ENCODE peak calls at places on chromosomes 11 and 22, in five cellular contexts. One of them, this sample, is unnamed.

GRCh38 chr22:19330865-19331418 is 39.4 kb upstream of the CLTCL1 start:
- DNase-seq in K562: peak; percentile 45
- DNase-seq in IMR-90: no peak
- DNase-seq in HepG2: no peak
- DNase-seq in GM12878: no peak
- DNase-seq in this sample: no peak

GRCh38 chr11:106398396-106399074 is 321.1 kb downstream of the AASDHPPT start:
- DNase-seq in K562: no peak
- DNase-seq in IMR-90: peak; percentile 57
- DNase-seq in HepG2: no peak
- DNase-seq in GM12878: no peak
- DNase-seq in this sample: no peak

GRCh38 chr11:13955971-13956421 is 6.5 kb upstream of the SPON1 start:
- DNase-seq in K562: peak; percentile 60
- DNase-seq in IMR-90: peak; percentile 71
- DNase-seq in HepG2: peak; percentile 58
- DNase-seq in GM12878: no peak
- DNase-seq in this sample: peak; percentile 44

GRCh38 chr11:85663781-85664560 is 958 bp downstream of the CREBZF start:
- DNase-seq in K562: peak; percentile 67
- DNase-seq in IMR-90: peak; percentile 45
- DNase-seq in HepG2: peak; percentile 50
- DNase-seq in GM12878: no peak
- DNase-seq in this sample: peak; percentile 82

GRCh38 chr11:110173775-110174644 is 80.8 kb downstream of the ZC3H12C start:
- DNase-seq in K562: peak; percentile 72
- DNase-seq in IMR-90: peak; percentile 64
- DNase-seq in HepG2: peak; percentile 67
- DNase-seq in GM12878: peak; percentile 23
- DNase-seq in this sample: peak; percentile 32

GRCh38 chr11:791658-792534 is 2.0 kb upstream of the CEND1 start:
- DNase-seq in K562: no peak
- DNase-seq in IMR-90: no peak
- DNase-seq in HepG2: no peak
- DNase-seq in GM12878: no peak
- DNase-seq in this sample: no peak

GRCh38 chr11:48114740-48115139 is 101.9 kb upstream of the OR4B1 start:
- DNase-seq in K562: no peak
- DNase-seq in IMR-90: no peak
- DNase-seq in HepG2: no peak
- DNase-seq in GM12878: no peak
- DNase-seq in this sample: no peak

GRCh38 chr11:2982214-2982613 is 9.9 kb downstream of the NAP1L4 start:
- DNase-seq in K562: no peak
- DNase-seq in IMR-90: no peak
- DNase-seq in HepG2: no peak
- DNase-seq in GM12878: no peak
- DNase-seq in this sample: no peak

GRCh38 chr11:60625262-60625661 is 74.2 kb upstream of the MS4A8 start:
- DNase-seq in K562: no peak
- DNase-seq in IMR-90: peak; percentile 23
- DNase-seq in HepG2: peak; percentile 22
- DNase-seq in GM12878: no peak
- DNase-seq in this sample: peak; percentile 14

GRCh38 chr11:14981507-14981906 is 9.4 kb upstream of the CALCA start:
- DNase-seq in K562: no peak
- DNase-seq in IMR-90: no peak
- DNase-seq in HepG2: no peak
- DNase-seq in GM12878: no peak
- DNase-seq in this sample: no peak

GRCh38 chr11:43968719-43969118 is 26.3 kb downstream of the C11orf96 start:
- DNase-seq in K562: no peak
- DNase-seq in IMR-90: no peak
- DNase-seq in HepG2: no peak
- DNase-seq in GM12878: no peak
- DNase-seq in this sample: no peak

GRCh38 chr22:17562906-17563870 is at the start of gene SLC25A18:
- DNase-seq in K562: peak; percentile 41
- DNase-seq in IMR-90: no peak
- DNase-seq in HepG2: peak; percentile 53
- DNase-seq in GM12878: no peak
- DNase-seq in this sample: no peak

GRCh38 chr11:73252577-73253191 is 19.5 kb upstream of the P2RY6 start:
- DNase-seq in K562: no peak
- DNase-seq in IMR-90: no peak
- DNase-seq in HepG2: no peak
- DNase-seq in GM12878: no peak
- DNase-seq in this sample: peak; percentile 26

GRCh38 chr11:66967670-66968425 is 7.3 kb upstream of the C11orf86 start:
- DNase-seq in K562: peak; percentile 8
- DNase-seq in IMR-90: peak; percentile 90
- DNase-seq in HepG2: no peak
- DNase-seq in GM12878: no peak
- DNase-seq in this sample: no peak

GRCh38 chr11:125061237-125061636 is 1.9 kb upstream of the SLC37A2 start:
- DNase-seq in K562: no peak
- DNase-seq in IMR-90: no peak
- DNase-seq in HepG2: peak; percentile 56
- DNase-seq in GM12878: no peak
- DNase-seq in this sample: no peak

GRCh38 chr11:31847761-31848160 is 36.6 kb upstream of the PAX6 start:
- DNase-seq in K562: no peak
- DNase-seq in IMR-90: no peak
- DNase-seq in HepG2: no peak
- DNase-seq in GM12878: no peak
- DNase-seq in this sample: no peak

GRCh38 chr11:67302571-67303131 is 679 bp upstream of the SSH3 start:
- DNase-seq in K562: no peak
- DNase-seq in IMR-90: peak; percentile 10
- DNase-seq in HepG2: no peak
- DNase-seq in GM12878: no peak
- DNase-seq in this sample: no peak

GRCh38 chr22:38313384-38313955 is 3.8 kb downstream of the CSNK1E start:
- DNase-seq in K562: no peak
- DNase-seq in IMR-90: peak; percentile 96
- DNase-seq in HepG2: no peak
- DNase-seq in GM12878: peak; percentile 35
- DNase-seq in this sample: no peak

GRCh38 chr22:33570110-33570509 is 350.2 kb downstream of the LARGE1 start:
- DNase-seq in K562: no peak
- DNase-seq in IMR-90: no peak
- DNase-seq in HepG2: no peak
- DNase-seq in GM12878: no peak
- DNase-seq in this sample: no peak

GRCh38 chr11:74232316-74232950 is 61.3 kb downstream of the PPME1 start:
- DNase-seq in K562: no peak
- DNase-seq in IMR-90: no peak
- DNase-seq in HepG2: no peak
- DNase-seq in GM12878: no peak
- DNase-seq in this sample: no peak

GRCh38 chr11:106714179-106714578 is 304.1 kb downstream of the GUCY1A2 start:
- DNase-seq in K562: no peak
- DNase-seq in IMR-90: peak; percentile 63
- DNase-seq in HepG2: no peak
- DNase-seq in GM12878: no peak
- DNase-seq in this sample: no peak

GRCh38 chr11:45382133-45382878 is 96.2 kb upstream of the SYT13 start:
- DNase-seq in K562: no peak
- DNase-seq in IMR-90: no peak
- DNase-seq in HepG2: no peak
- DNase-seq in GM12878: no peak
- DNase-seq in this sample: no peak

GRCh38 chr22:50347157-50347556 is 4.0 kb downstream of the PPP6R2 start:
- DNase-seq in K562: no peak
- DNase-seq in IMR-90: no peak
- DNase-seq in HepG2: no peak
- DNase-seq in GM12878: no peak
- DNase-seq in this sample: no peak

GRCh38 chr11:1863352-1864215 is 10.7 kb downstream of the LSP1 start:
- DNase-seq in K562: peak; percentile 66
- DNase-seq in IMR-90: peak; percentile 86
- DNase-seq in HepG2: peak; percentile 29
- DNase-seq in GM12878: no peak
- DNase-seq in this sample: peak; percentile 86

GRCh38 chr11:134949716-134950115 is 537.7 kb upstream of the B3GAT1 start:
- DNase-seq in K562: no peak
- DNase-seq in IMR-90: peak; percentile 26
- DNase-seq in HepG2: no peak
- DNase-seq in GM12878: no peak
- DNase-seq in this sample: no peak

GRCh38 chr11:723120-723883 is 17.3 kb downstream of the EPS8L2 start:
- DNase-seq in K562: no peak
- DNase-seq in IMR-90: peak; percentile 68
- DNase-seq in HepG2: peak; percentile 56
- DNase-seq in GM12878: no peak
- DNase-seq in this sample: peak; percentile 70

GRCh38 chr11:119432484-119433368 is 9.8 kb upstream of the THY1 start:
- DNase-seq in K562: no peak
- DNase-seq in IMR-90: peak; percentile 77
- DNase-seq in HepG2: no peak
- DNase-seq in GM12878: no peak
- DNase-seq in this sample: peak; percentile 56

GRCh38 chr22:35299217-35299716 is 427 bp upstream of the TOM1 start:
- DNase-seq in K562: no peak
- DNase-seq in IMR-90: no peak
- DNase-seq in HepG2: no peak
- DNase-seq in GM12878: no peak
- DNase-seq in this sample: peak; percentile 60

GRCh38 chr22:43177479-43177878 is 9.5 kb downstream of the TTLL12 start:
- DNase-seq in K562: no peak
- DNase-seq in IMR-90: no peak
- DNase-seq in HepG2: no peak
- DNase-seq in GM12878: no peak
- DNase-seq in this sample: no peak

GRCh38 chr22:28983788-28984441 is 77.7 kb downstream of the C22orf31 start:
- DNase-seq in K562: no peak
- DNase-seq in IMR-90: no peak
- DNase-seq in HepG2: no peak
- DNase-seq in GM12878: no peak
- DNase-seq in this sample: no peak

DNA sequence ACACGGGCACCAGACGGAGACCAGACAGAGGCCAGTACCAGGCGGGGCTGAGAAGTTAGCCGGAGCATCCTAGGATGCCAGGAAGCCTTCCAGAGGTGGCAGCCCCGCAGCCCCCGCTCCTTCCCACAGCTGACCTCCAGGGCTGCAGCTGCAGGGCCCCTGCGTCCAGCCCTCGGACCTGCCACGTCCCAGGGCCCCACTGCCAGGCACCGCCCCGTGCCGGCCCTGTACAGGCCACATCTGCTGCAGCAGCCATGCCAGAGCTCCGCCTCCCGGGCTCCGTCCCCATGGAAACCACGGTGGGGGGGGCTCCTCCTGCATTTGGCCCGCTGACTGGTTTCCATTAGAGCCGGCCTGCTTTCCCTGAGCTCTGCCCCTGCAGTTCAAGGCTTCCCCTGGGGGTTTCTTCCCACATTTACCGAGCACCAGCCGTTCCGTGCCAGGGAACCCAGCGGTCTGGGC is 62.5 kb upstream of the PPARA start:
- DNase-seq in K562: peak; percentile 73
- DNase-seq in IMR-90: peak; percentile 86
- DNase-seq in HepG2: no peak
- DNase-seq in GM12878: no peak
- DNase-seq in this sample: peak; percentile 94
- TF ChIP-seq USF2 in K562: no peak
- TF ChIP-seq USF2 in IMR-90: no peak
- TF ChIP-seq USF2 in HepG2: no peak
- TF ChIP-seq USF2 in GM12878: no peak
- TF ChIP-seq USF2 in this sample: no peak

DNA sequence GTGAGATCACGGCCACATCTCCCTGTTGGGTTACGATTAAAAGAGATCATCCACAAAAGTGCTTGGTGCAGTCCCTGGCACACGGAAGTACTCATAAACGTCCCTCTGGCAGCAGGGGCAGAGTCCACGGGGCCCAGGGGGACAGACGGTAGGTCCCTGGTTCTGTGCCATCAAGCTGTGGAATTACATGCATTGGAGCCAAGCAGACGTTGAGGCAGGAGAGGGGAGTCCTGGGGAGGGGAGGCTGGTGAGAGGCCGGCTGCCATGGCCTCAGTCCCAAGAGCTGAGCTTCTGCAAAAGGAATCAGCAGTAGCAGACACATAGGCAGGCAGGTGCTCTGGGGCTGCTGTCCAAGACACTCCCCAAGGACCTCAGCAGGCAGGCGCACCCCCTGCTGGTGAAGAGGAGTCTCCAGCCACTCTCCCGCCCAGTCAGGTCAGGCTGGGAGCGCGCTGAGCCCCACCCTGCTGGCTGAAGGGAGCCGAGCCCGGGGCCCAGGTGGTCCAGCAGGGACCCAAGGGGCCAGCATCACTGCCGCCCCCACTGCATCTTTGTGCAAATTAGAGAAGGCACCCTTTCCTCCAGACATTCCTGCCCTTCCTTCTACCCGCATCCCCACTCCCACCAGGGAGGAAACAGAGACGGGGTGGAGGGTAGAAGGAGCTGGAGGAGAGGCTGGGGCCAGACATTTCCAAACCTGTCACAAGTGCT is 7.6 kb upstream of the KCTD17 start:
- DNase-seq in K562: peak; percentile 74
- DNase-seq in IMR-90: peak; percentile 28
- DNase-seq in HepG2: peak; percentile 77
- DNase-seq in GM12878: no peak
- DNase-seq in this sample: peak; percentile 70
- TF ChIP-seq MXI1 in K562: no peak
- TF ChIP-seq MXI1 in IMR-90: no peak
- TF ChIP-seq MXI1 in HepG2: peak; percentile 43
- TF ChIP-seq MXI1 in GM12878: no peak
- TF ChIP-seq MXI1 in this sample: no peak

DNA sequence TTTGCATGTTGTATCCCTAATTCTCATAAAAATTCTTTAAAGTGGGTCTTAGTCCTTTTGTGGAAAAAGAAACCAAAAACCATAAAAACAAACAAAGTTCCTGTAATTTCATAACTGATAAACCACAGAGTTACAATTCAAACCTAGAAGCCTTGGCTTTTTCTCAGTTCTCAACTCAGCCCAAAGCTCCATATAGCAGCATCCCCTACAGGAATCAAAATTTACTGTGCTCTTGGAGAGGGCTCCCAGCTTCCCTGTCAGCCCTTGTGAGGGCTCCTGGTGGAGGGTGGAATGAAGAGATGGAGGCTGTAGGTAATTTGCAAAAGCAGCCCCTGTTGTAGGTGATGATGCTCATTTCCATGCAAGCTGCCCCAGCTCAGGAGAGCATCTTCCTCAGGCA is 506.1 kb upstream of the KIRREL3 start:
- DNase-seq in K562: no peak
- DNase-seq in IMR-90: no peak
- DNase-seq in HepG2: no peak
- DNase-seq in GM12878: no peak
- DNase-seq in this sample: no peak
- TF ChIP-seq USF2 in K562: no peak
- TF ChIP-seq USF2 in IMR-90: no peak
- TF ChIP-seq USF2 in HepG2: no peak
- TF ChIP-seq USF2 in GM12878: no peak
- TF ChIP-seq USF2 in this sample: no peak

GRCh38 chr22:39731881-39732555 is 161.5 kb downstream of the CACNA1I start:
- DNase-seq in K562: no peak
- DNase-seq in IMR-90: no peak
- DNase-seq in HepG2: no peak
- DNase-seq in GM12878: no peak
- DNase-seq in this sample: no peak
- TF ChIP-seq MXI1 in K562: no peak
- TF ChIP-seq MXI1 in IMR-90: no peak
- TF ChIP-seq MXI1 in HepG2: no peak
- TF ChIP-seq MXI1 in GM12878: no peak
- TF ChIP-seq MXI1 in this sample: no peak

This sample was measured in SK-N-SH.